ENCODE peak calls at places on chromosomes 13 and 19, in eight cellular contexts. B, L, D, J, Z, G, H and Q are unnamed samples. For H3K36me3 and H3K27me3, the result is how much of the 10 kb centered on the place peaks cover.

GRCh38 chr13:36313047-36313969 is 15.7 kb upstream of the CCDC169 start:
- DNase-seq in J (no peak), H (no peak), D (no peak), L (no peak), Z (no peak), B (no peak), G (no peak), Q (no peak)

GRCh38 chr19:14530005-14530348 is 583 bp downstream of the TECR start:
- DNase-seq in B (no peak), L (peak), G (no peak), Z (no peak), J (peak), D (no peak), H (no peak), Q (no peak)

GRCh38 chr19:53912653-53913052 is 3.6 kb downstream of the CACNG7 start:
- DNase-seq in Z (no peak), L (no peak), B (no peak), G (no peak), J (no peak), H (no peak), D (no peak), Q (no peak)

GRCh38 chr13:30504081-30504480 is 38.3 kb upstream of the HMGB1 start:
- DNase-seq in B (no peak), H (no peak), J (no peak), G (no peak), Z (no peak), D (no peak), L (no peak), Q (no peak)

GRCh38 chr13:46057251-46058015 is 4.9 kb upstream of the ZC3H13 start:
- DNase-seq in J (no peak), G (no peak), L (no peak), B (no peak), H (no peak), D (no peak), Z (no peak), Q (no peak)

GRCh38 chr19:41225238-41226052 is 6.4 kb downstream of the AXL start:
- DNase-seq in D (peak), J (peak), G (peak), B (no peak), Z (no peak), H (peak), L (no peak), Q (peak)

GRCh38 chr13:66562054-66562453 is 668.1 kb downstream of the PCDH9 start:
- DNase-seq in G (no peak), J (no peak), L (no peak), D (no peak), Z (no peak), B (no peak), H (no peak), Q (no peak)

GRCh38 chr19:34662919-34663318 is 14.0 kb downstream of the SCGB2B2 start:
- DNase-seq in D (no peak), L (no peak), Z (no peak), G (no peak), J (no peak), B (no peak), H (no peak), Q (no peak)

GRCh38 chr19:35294328-35294727 is 2.4 kb downstream of the MAG start:
- DNase-seq in L (no peak), Z (no peak), D (no peak), J (no peak), H (no peak), B (no peak), G (no peak), Q (no peak)

GRCh38 chr19:45601524-45602522 is at the start of gene GPR4:
- DNase-seq in L (no peak), Z (no peak), J (no peak), B (no peak), H (no peak), G (no peak), D (no peak), Q (no peak)

GRCh38 chr19:56423276-56423984 is 19.3 kb downstream of the ZNF583 start:
- DNase-seq in J (no peak), H (no peak), G (no peak), B (no peak), Z (no peak), L (no peak), D (no peak), Q (no peak)

DNA sequence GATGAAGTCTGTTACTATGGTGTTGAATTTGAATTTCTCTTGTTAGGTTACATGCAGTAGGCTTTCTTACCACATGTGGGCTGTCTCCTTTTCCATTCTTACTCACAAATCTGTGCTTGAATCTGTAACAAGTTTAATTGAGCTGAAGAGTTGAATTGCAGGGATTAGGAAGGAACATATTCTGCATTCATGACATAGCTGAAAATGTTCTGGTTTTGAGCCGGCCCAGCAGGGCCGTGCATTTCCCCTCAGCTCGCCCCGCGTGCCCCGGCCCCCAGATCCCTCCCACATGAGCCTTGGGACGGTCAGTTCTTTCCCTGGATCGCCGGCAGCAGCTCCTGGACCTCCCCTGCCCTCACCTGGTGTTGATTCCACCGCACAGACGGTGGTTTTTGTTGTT is 28.1 kb downstream of the TFDP1 start:
- DNase-seq in Z (no peak), J (no peak), D (no peak), G (no peak), H (no peak), L (no peak), B (no peak), Q (no peak)
- H3K36me3 ChIP-seq in Z (under half), J (under half), D (under half), G (under half), H (under half), L (under half), B (under half), Q (under half)

DNA sequence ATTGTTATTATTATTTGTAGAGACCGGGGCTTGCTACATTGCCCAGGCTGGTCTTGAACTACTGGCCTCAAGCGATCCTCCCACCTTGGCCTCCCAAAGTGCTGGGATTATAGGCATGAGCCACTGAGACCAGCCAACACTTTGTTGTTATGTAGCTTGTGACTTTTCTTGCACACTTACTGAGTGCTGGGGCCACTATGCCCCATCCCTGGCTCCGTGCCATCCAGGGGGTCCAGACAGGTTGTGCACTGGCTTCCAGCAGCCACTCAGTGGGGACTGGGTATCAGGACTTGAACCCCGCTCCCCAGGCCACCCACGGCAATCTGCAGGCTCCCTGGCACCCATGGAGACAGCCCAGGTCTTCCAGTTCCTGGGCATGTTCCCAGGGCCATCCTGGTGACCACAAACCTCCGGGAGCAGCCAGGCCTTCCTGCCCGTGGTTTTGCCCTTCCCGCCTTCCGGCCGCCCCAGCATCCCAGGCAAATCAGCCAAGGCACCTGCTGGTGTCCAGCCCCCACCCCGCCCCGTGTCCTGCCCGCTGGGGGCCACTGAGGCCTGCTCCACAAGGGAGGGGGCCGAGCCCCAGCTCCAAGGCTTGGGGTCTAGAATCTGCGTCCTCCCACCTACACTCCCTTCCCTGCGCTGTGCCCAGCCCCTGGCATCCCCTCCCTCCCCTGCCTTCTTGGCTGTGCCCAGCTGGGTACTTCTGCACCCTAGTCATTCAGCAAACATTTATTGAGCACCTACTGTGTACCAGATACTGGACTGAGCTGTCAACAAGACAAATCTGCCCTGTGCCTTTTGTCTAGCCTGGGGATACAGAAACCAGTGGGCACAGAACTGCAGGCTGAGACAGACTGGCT is 23.7 kb upstream of the SEMA6B start:
- DNase-seq in H (no peak), Z (no peak), J (no peak), L (no peak), D (no peak), G (no peak), B (no peak), Q (no peak)
- H3K27me3 ChIP-seq in H (under half), Z (half or more), J (half or more), L (under half), D (under half), G (under half), B (under half), Q (under half)

DNA sequence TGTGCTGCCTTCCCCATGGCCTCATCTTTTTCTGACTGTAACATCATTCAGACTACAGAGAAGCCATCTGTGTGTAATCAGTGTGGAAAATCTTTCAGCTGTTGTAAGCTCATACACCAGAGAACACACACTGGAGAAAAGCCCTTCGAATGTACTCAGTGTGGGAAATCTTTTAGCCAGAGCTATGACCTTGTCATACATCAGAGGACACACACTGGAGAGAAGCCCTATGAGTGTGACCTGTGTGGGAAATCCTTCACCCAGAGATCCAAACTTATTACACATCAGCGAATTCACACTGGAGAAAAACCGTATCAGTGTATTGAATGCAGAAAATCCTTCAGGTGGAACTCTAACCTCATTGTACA is 17.2 kb upstream of the ZNF8 start:
- DNase-seq in Z (no peak), J (no peak), H (no peak), L (no peak), B (no peak), G (no peak), D (no peak), Q (no peak)
- H3K36me3 ChIP-seq in Z (under half), J (under half), H (under half), L (under half), B (under half), G (under half), D (under half), Q (under half)

GRCh38 chr19:50555033-50555432 is 13.2 kb downstream of the LRRC4B start:
- DNase-seq in Z (no peak), D (no peak), J (no peak), B (no peak), L (no peak), G (no peak), H (no peak), Q (no peak)

GRCh38 chr19:50554212-50554611 is 14.0 kb downstream of the LRRC4B start:
- DNase-seq in G (no peak), H (no peak), Z (no peak), D (no peak), B (no peak), J (no peak), L (no peak), Q (no peak)

GRCh38 chr19:50557009-50557613 is 11.1 kb downstream of the LRRC4B start:
- DNase-seq in G (no peak), L (no peak), Z (no peak), D (no peak), B (no peak), J (no peak), H (no peak), Q (no peak)

GRCh38 chr19:50556236-50557008 is 11.8 kb downstream of the LRRC4B start:
- DNase-seq in L (peak), B (peak), H (peak), J (peak), D (peak), G (peak), Z (no peak), Q (peak)

GRCh38 chr19:50555447-50556235 is 12.6 kb downstream of the LRRC4B start:
- DNase-seq in D (no peak), Z (no peak), L (no peak), H (no peak), B (no peak), J (no peak), G (no peak), Q (no peak)
- H3K27me3 ChIP-seq in D (under half), Z (half or more), L (under half), H (under half), B (under half), J (half or more), G (under half), Q (under half)

GRCh38 chr13:110163020-110163658 is 143.8 kb downstream of the COL4A1 start:
- DNase-seq in J (no peak), B (no peak), H (no peak), Z (no peak), G (no peak), L (no peak), D (no peak), Q (no peak)
- H3K36me3 ChIP-seq in J (under half), B (under half), H (under half), Z (under half), G (under half), L (under half), D (under half), Q (under half)

DNA sequence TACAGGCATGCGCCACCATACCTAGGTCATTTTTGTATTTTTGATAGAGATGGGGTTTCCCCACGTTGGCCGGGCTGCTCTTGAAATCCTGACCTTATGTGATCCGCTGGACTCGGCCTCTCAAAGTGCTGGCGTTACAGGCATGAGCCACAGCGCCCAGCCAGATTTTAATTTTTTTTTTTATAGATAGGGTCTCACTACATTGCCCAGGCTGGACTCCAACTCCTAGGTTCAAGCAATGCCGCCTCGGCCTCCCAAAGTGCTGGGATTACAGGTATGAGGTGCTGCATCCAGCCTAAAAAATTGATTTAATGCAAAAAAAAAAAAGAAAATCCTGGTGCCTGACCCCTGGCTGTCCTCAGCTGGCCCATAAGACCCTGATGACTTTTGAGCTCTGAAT is 24.9 kb upstream of the CERS4 start:
- DNase-seq in H (no peak), D (no peak), B (no peak), Z (no peak), J (no peak), L (no peak), G (no peak), Q (no peak)
- H3K27me3 ChIP-seq in H (under half), D (under half), B (under half), Z (under half), J (under half), L (under half), G (under half), Q (under half)

GRCh38 chr19:47183579-47183978 is 47.4 kb downstream of the BBC3 start:
- DNase-seq in B (no peak), D (no peak), G (no peak), H (no peak), J (no peak), L (no peak), Z (no peak), Q (peak)

GRCh38 chr19:47176071-47176626 is 45.5 kb downstream of the SAE1 start:
- DNase-seq in G (no peak), Z (no peak), D (no peak), H (no peak), L (no peak), J (no peak), B (no peak), Q (no peak)

GRCh38 chr19:47176627-47177090 is 46.0 kb downstream of the SAE1 start:
- DNase-seq in J (no peak), L (no peak), B (no peak), D (no peak), H (no peak), G (no peak), Z (no peak), Q (peak)

DNA sequence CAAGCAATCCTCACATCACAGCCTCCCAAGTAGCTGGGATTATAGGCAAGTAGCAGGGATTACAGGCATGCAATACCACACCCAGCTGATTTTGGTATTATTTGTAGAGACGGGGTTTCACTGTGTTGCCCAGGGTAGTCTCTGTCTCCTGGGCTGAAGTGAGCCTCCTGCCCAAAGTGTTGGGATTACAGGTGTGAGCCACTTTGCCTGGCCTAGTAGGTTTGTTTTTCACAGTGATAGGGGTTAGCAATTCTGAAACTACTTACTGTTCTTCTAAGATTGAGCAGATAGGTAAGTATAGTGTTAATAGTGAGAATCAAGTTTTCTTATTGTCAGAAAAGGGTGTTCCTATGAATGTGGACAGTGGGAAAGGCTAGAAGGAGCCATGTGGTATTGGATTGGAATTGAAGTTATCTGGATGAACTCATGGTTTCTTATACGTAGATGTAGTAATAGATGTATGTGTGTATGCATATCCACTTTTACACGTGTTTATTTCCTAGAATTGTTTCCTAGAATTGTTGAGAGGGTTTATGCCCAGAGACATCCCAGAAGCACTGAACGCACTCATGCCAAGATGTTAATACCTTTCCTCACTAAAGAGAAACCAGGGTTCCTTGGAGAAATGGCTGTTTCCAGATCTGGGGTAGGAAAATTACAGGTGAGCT is 49.1 kb downstream of the SAE1 start:
- DNase-seq in J (no peak), L (no peak), Z (no peak), B (no peak), D (no peak), H (no peak), G (no peak), Q (peak)
- H3K36me3 ChIP-seq in J (under half), L (under half), Z (under half), B (under half), D (under half), H (under half), G (under half), Q (under half)

DNA sequence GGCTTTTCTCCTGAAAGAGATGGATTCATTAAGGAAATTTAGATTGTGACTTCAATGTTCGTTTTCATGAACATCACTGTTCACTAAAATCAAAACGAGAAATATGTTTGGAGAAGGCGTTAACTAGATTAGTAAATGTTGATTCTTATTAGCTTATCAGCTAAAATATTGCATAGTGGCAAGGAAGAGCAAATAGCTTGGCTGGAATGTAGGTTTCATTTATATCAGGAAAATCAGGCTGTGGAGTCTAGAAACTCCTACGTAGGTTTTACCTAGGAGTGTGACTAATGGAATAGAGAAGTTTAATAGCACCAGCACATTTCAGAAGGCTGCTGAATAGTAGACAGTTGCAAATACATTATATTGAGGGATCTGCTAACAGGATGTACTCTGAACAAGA is 344.9 kb downstream of the LIG4 start:
- DNase-seq in Z (no peak), G (no peak), L (no peak), D (no peak), H (no peak), B (no peak), J (no peak), Q (no peak)
- H3K27me3 ChIP-seq in Z (under half), G (under half), L (under half), D (under half), H (under half), B (under half), J (under half), Q (under half)

GRCh38 chr19:38701455-38702063 is 42.7 kb downstream of the CAPN12 start:
- DNase-seq in L (peak), J (peak), G (no peak), B (no peak), H (no peak), D (no peak), Z (no peak), Q (no peak)

GRCh38 chr19:38699027-38699346 is 45.3 kb downstream of the CAPN12 start:
- DNase-seq in D (no peak), G (no peak), H (no peak), Z (no peak), L (no peak), B (no peak), J (no peak), Q (no peak)

GRCh38 chr19:38699647-38700349 is 44.5 kb downstream of the CAPN12 start:
- DNase-seq in H (no peak), Z (no peak), B (no peak), D (no peak), L (no peak), J (no peak), G (no peak), Q (no peak)

GRCh38 chr19:38700933-38701454 is 43.3 kb downstream of the CAPN12 start:
- DNase-seq in D (no peak), G (no peak), B (no peak), H (no peak), J (no peak), L (no peak), Z (no peak), Q (no peak)

GRCh38 chr19:38700350-38700932 is 43.8 kb downstream of the CAPN12 start:
- DNase-seq in H (no peak), L (no peak), D (no peak), J (no peak), B (no peak), Z (no peak), G (no peak), Q (no peak)
- H3K36me3 ChIP-seq in H (under half), L (under half), D (under half), J (under half), B (under half), Z (under half), G (under half), Q (under half)

GRCh38 chr19:52258426-52258825 is 11.0 kb upstream of the ZNF766 start:
- DNase-seq in D (no peak), L (no peak), Z (no peak), H (no peak), J (no peak), B (no peak), G (no peak), Q (no peak)
- H3K27me3 ChIP-seq in D (under half), L (under half), Z (under half), H (under half), J (under half), B (under half), G (under half), Q (under half)